ENCODE peak calls at places on chromosomes 4 and X, in six cellular contexts. M is osteocyte; L is stimulated activated CD4-positive, alpha-beta T cell treated with anti-CD3 and anti-CD28 coated beads, Interleukin-15, amount 100 ng/mL, for 24 hours; D is endothelial cell; B is NCI-H1105 treated with DMSO at 0.1 percent for 48 hours; Q is uterus. I is an unnamed sample.

GRCh38 chr4:83558693-83559092 is 22.8 kb downstream of the GPAT3 start:
- DNase-seq in Q (no peak), M (no peak), L (no peak), B (no peak), D (no peak), I (no peak)

GRCh38 chrX:14676431-14676830 is 147.1 kb downstream of the GLRA2 start:
- DNase-seq in M (no peak), Q (no peak), D (no peak), L (no peak), B (no peak), I (no peak)

GRCh38 chr4:118865091-118865708 is 23.5 kb upstream of the SYNPO2 start:
- DNase-seq in D (peak), Q (peak), L (peak), B (peak), M (no peak), I (no peak)

GRCh38 chr4:3069661-3070199 is 4.6 kb downstream of the HTT-AS start:
- DNase-seq in M (no peak), B (no peak), D (no peak), L (no peak), Q (no peak), I (no peak)

GRCh38 chr4:107824367-107825071 is at the start of gene SGMS2:
- DNase-seq in L (peak), B (peak), Q (peak), D (peak), M (peak), I (peak)

GRCh38 chr4:122796801-122797404 is 29.7 kb upstream of the FGF2 start:
- DNase-seq in D (no peak), L (no peak), B (no peak), Q (no peak), M (no peak), I (no peak)

GRCh38 chr4:123198706-123199105 is 197.9 kb upstream of the SPRY1 start:
- DNase-seq in B (no peak), L (no peak), M (no peak), Q (no peak), D (no peak), I (no peak)

GRCh38 chr4:183960021-183960420 is 54.9 kb downstream of the STOX2 start:
- DNase-seq in M (no peak), D (peak), B (peak), L (no peak), Q (peak), I (peak)

GRCh38 chr4:70945452-70946055 is 43.4 kb downstream of the MOB1B start:
- DNase-seq in M (no peak), Q (no peak), D (no peak), L (no peak), B (no peak), I (no peak)

GRCh38 chr4:118352843-118353373 is at the start of gene PRSS12:
- DNase-seq in B (peak), L (peak), Q (no peak), M (peak), D (peak), I (peak)

I was measured in left cardiac atrium.